ENCODE peak calls at places on chromosomes 3 and 15, in four cellular contexts. W is amniotic stem cell, K is AG20443, H is pulmonary artery endothelial cell. U is an unnamed sample.

GRCh38 chr3:82643948-82644347 is 882.5 kb upstream of the GBE1 start:
- DNase-seq in K (no peak), H (no peak), W (no peak), U (no peak)

GRCh38 chr3:39809181-39809994 is at the start of gene MYRIP:
- DNase-seq in W (no peak), H (peak; percentile 22), K (peak; percentile 81), U (no peak)

GRCh38 chr3:126886217-126886616 is 96.7 kb upstream of the PLXNA1 start:
- DNase-seq in K (no peak), H (peak; percentile 41), W (no peak), U (no peak)

GRCh38 chr15:70795311-70795665 is 31.9 kb upstream of the UACA start:
- DNase-seq in K (peak; percentile 84), H (peak; percentile 64), W (peak; percentile 58), U (peak; percentile 75)

GRCh38 chr3:110886514-110886913 is 185.1 kb upstream of the NECTIN3 start:
- DNase-seq in W (no peak), K (no peak), H (no peak), U (no peak)

GRCh38 chr3:30661107-30661873 is 54.9 kb downstream of the TGFBR2 start:
- DNase-seq in H (no peak), K (no peak), W (no peak), U (no peak)

GRCh38 chr3:182947892-182948291 is 32.4 kb downstream of the DCUN1D1 start:
- DNase-seq in W (no peak), H (no peak), K (no peak), U (no peak)

GRCh38 chr15:66673410-66674322 is 28.4 kb upstream of the SMAD6 start:
- DNase-seq in H (no peak), K (peak; percentile 57), W (no peak), U (no peak)

GRCh38 chr3:43894176-43895049 is 203.7 kb downstream of the ABHD5 start:
- DNase-seq in K (peak; percentile 92), H (peak; percentile 24), W (peak; percentile 30), U (no peak)

U was measured in AG09319.